ENCODE peak calls at places on chromosome 11, in ten cellular contexts. P is endothelial cell; H is foreskin melanocyte; L is mucosa of gallbladder; Y is germinal center; I is spleen; M is HFFc6; D is ELR; W is CD4-positive, alpha-beta memory T cell; R is activated T-cell treated with anti-CD3 and anti-CD28 coated beads for 1 hour. F is an unnamed sample.
A peak's percentile ranks its signal among the peaks of the same experiment; 100 is the strongest.

GRCh38 chr11:11463397-11463796 is 110.3 kb upstream of the CSNK2A3 start:
- DNase-seq in H (peak; percentile 92), W (no peak), I (no peak), D (no peak), R (no peak), L (no peak), P (no peak), M (no peak), Y (no peak), F (no peak)

GRCh38 chr11:93849751-93850584 is 450 bp downstream of the VSTM5 start:
- DNase-seq in D (peak; percentile 47), H (no peak), I (no peak), R (no peak), Y (no peak), P (peak; percentile 41), L (no peak), W (no peak), M (no peak), F (no peak)

GRCh38 chr11:56852131-56852530 is 103.6 kb upstream of the OR9G4 start:
- DNase-seq in D (no peak), R (no peak), W (no peak), Y (no peak), I (no peak), H (no peak), M (no peak), P (no peak), L (no peak), F (no peak)

GRCh38 chr11:134654161-134654915 is 242.3 kb upstream of the B3GAT1 start:
- DNase-seq in R (no peak), W (no peak), H (no peak), D (no peak), I (no peak), Y (no peak), P (no peak), M (no peak), L (peak; percentile 8), F (no peak)

GRCh38 chr11:24375896-24376295 is 121.0 kb upstream of the LUZP2 start:
- DNase-seq in P (no peak), I (no peak), Y (no peak), L (no peak), M (no peak), R (no peak), D (no peak), H (no peak), W (no peak), F (no peak)

GRCh38 chr11:45934580-45935318 is 12.3 kb downstream of the LARGE2 start:
- DNase-seq in P (no peak), D (no peak), L (no peak), R (no peak), Y (no peak), W (no peak), H (no peak), I (no peak), M (no peak), F (no peak)

GRCh38 chr11:126992065-126992803 is 8.3 kb downstream of the KIRREL3 start:
- DNase-seq in D (peak; percentile 99), M (peak; percentile 99), L (no peak), R (no peak), P (no peak), H (no peak), Y (no peak), W (no peak), I (no peak), F (no peak)

GRCh38 chr11:133947298-133947905 is 9.4 kb downstream of the IGSF9B start:
- DNase-seq in M (peak; percentile 22), R (peak; percentile 49), H (peak; percentile 14), Y (peak; percentile 62), D (peak; percentile 44), P (peak; percentile 81), I (peak; percentile 77), L (peak; percentile 31), W (peak; percentile 78), F (peak; percentile 23)

GRCh38 chr11:32088117-32088941 is 2.5 kb upstream of the RCN1 start:
- DNase-seq in Y (no peak), H (no peak), D (peak; percentile 91), L (peak; percentile 28), W (no peak), R (no peak), P (no peak), I (no peak), M (peak; percentile 83), F (no peak)

GRCh38 chr11:43360361-43361032 is 1.8 kb downstream of the TTC17 start:
- DNase-seq in H (no peak), M (no peak), L (no peak), W (no peak), I (no peak), Y (no peak), R (no peak), D (peak; percentile 33), P (no peak), F (no peak)

GRCh38 chr11:21402274-21402673 is 732.9 kb downstream of the NELL1 start:
- DNase-seq in W (no peak), P (no peak), D (no peak), R (no peak), M (no peak), I (no peak), H (no peak), L (no peak), Y (no peak), F (no peak)

GRCh38 chr11:134261626-134262488 is 8.5 kb downstream of the ACAD8 start:
- DNase-seq in W (peak; percentile 39), Y (peak; percentile 36), M (peak; percentile 23), L (no peak), P (peak; percentile 43), D (peak; percentile 49), R (peak; percentile 22), H (no peak), I (no peak), F (no peak)

GRCh38 chr11:113675003-113675471 is 31.1 kb downstream of the TMPRSS5 start:
- DNase-seq in I (no peak), D (peak; percentile 96), P (no peak), R (no peak), W (no peak), Y (no peak), L (no peak), M (peak; percentile 67), H (no peak), F (no peak)

GRCh38 chr11:85530596-85530995 is 96.5 kb downstream of the DLG2 start:
- DNase-seq in W (no peak), Y (no peak), I (no peak), H (no peak), M (no peak), L (no peak), D (no peak), R (no peak), P (no peak), F (no peak)

GRCh38 chr11:4539603-4540219 is 5.3 kb upstream of the OR52M1 start:
- DNase-seq in P (peak; percentile 59), R (peak; percentile 26), M (peak; percentile 2), H (peak; percentile 17), Y (peak; percentile 25), D (peak; percentile 40), I (peak; percentile 75), W (peak; percentile 35), L (peak; percentile 51), F (peak; percentile 0)

GRCh38 chr11:2269601-2270321 is 627 bp downstream of the ASCL2 start:
- DNase-seq in I (peak; percentile 90), Y (peak; percentile 41), R (peak; percentile 16), P (peak; percentile 61), H (no peak), W (peak; percentile 44), D (no peak), L (peak; percentile 60), M (no peak), F (no peak)

GRCh38 chr11:94602430-94603372 is 35.5 kb downstream of the PIWIL4 start:
- DNase-seq in M (peak; percentile 89), P (peak; percentile 73), I (no peak), L (peak; percentile 66), D (peak; percentile 11), H (peak; percentile 80), Y (no peak), R (peak; percentile 3), W (no peak), F (no peak)

GRCh38 chr11:39236916-39237315 is 2222.5 kb downstream of the LRRC4C start:
- DNase-seq in L (no peak), H (no peak), M (no peak), P (no peak), D (peak; percentile 67), R (no peak), W (no peak), I (no peak), Y (no peak), F (no peak)

GRCh38 chr11:68840661-68841653 is 759 bp downstream of the CPT1A start:
- DNase-seq in R (no peak), H (no peak), L (peak; percentile 49), D (peak; percentile 56), W (no peak), Y (peak; percentile 33), I (peak; percentile 93), M (no peak), P (peak; percentile 18), F (peak; percentile 29)

GRCh38 chr11:65430406-65431217 is 8.0 kb downstream of the NEAT1 start:
- DNase-seq in H (no peak), D (peak; percentile 49), W (peak; percentile 35), L (no peak), R (no peak), M (peak; percentile 48), P (no peak), Y (no peak), I (no peak), F (peak; percentile 9)

GRCh38 chr11:110317516-110317932 is 21.1 kb upstream of the RDX start:
- DNase-seq in D (peak; percentile 31), P (no peak), W (no peak), H (peak; percentile 95), I (no peak), R (no peak), M (no peak), L (no peak), Y (no peak), F (peak; percentile 15)

GRCh38 chr11:25927391-25927790 is 404.5 kb upstream of the ANO3 start:
- DNase-seq in Y (no peak), M (no peak), P (no peak), D (peak; percentile 9), I (no peak), H (no peak), R (no peak), W (no peak), L (no peak), F (no peak)

GRCh38 chr11:111761056-111761455 is 5.1 kb downstream of the PPP2R1B start:
- DNase-seq in R (no peak), D (no peak), Y (no peak), P (no peak), W (no peak), I (no peak), H (no peak), L (no peak), M (no peak), F (no peak)

GRCh38 chr11:27807594-27807993 is 107.3 kb upstream of the BDNF start:
- DNase-seq in M (peak; percentile 76), L (no peak), Y (no peak), H (no peak), D (peak; percentile 36), W (no peak), P (no peak), I (no peak), R (no peak), F (no peak)

GRCh38 chr11:68632802-68633201 is 51.5 kb upstream of the GAL start:
- DNase-seq in D (peak; percentile 75), H (no peak), R (peak; percentile 20), I (no peak), Y (peak; percentile 19), M (peak; percentile 24), W (peak; percentile 42), L (no peak), P (peak; percentile 59), F (no peak)

GRCh38 chr11:19241260-19242183 is 777 bp upstream of the E2F8 start:
- DNase-seq in D (peak; percentile 47), I (peak; percentile 91), P (peak; percentile 21), W (no peak), L (no peak), H (no peak), M (no peak), Y (peak; percentile 85), R (no peak), F (no peak)

GRCh38 chr11:22753401-22753800 is 76.2 kb downstream of the SVIP start:
- DNase-seq in R (no peak), M (no peak), I (no peak), D (no peak), H (no peak), W (no peak), L (no peak), P (no peak), Y (no peak), F (no peak)

GRCh38 chr11:35178862-35179261 is 39.9 kb downstream of the CD44 start:
- DNase-seq in M (no peak), Y (no peak), P (no peak), L (no peak), H (no peak), W (no peak), D (peak; percentile 57), R (no peak), I (no peak), F (no peak)